ENCODE peak calls at places on chromosomes 4 and X, in eight cellular contexts. K is GM12865, D is fibroblast of lung, C is astrocyte of the spinal cord, Q is lung, I is fibroblast of pulmonary artery, E is epithelial cell of esophagus, Z is left ventricle myocardium inferior. O is an unnamed sample.

GRCh38 chrX:115616943-115617563 is 56.1 kb downstream of the PLS3 start:
- DNase-seq in K (peak; percentile 87), D (no peak), C (peak; percentile 90), Q (no peak), I (peak; percentile 49), E (peak; percentile 73), Z (no peak), O (peak; percentile 59)

GRCh38 chr4:84878090-84878489 is 88.4 kb downstream of the WDFY3 start:
- DNase-seq in K (no peak), D (peak; percentile 72), C (peak; percentile 74), Q (no peak), I (peak; percentile 85), E (peak; percentile 69), Z (no peak), O (peak; percentile 45)

GRCh38 chr4:143417679-143418403 is 81.2 kb downstream of the GAB1 start:
- DNase-seq in K (peak; percentile 46), D (no peak), C (no peak), Q (no peak), I (no peak), E (no peak), Z (no peak), O (no peak)

GRCh38 chrX:48465336-48465933 is 4.6 kb downstream of the SLC38A5 start:
- DNase-seq in K (no peak), D (peak; percentile 91), C (peak; percentile 83), Q (no peak), I (peak; percentile 79), E (peak; percentile 78), Z (no peak), O (peak; percentile 86)

GRCh38 chr4:184826315-184827266 is 823 bp upstream of the ACSL1 start:
- DNase-seq in K (peak; percentile 71), D (no peak), C (no peak), Q (no peak), I (no peak), E (no peak), Z (peak; percentile 47), O (no peak)

GRCh38 chrX:76109654-76110053 is 63.2 kb upstream of the PBDC1 start:
- DNase-seq in K (no peak), D (no peak), C (no peak), Q (no peak), I (no peak), E (no peak), Z (no peak), O (no peak)

GRCh38 chr4:125735107-125735506 is 420.4 kb downstream of the FAT4 start:
- DNase-seq in K (no peak), D (peak; percentile 84), C (peak; percentile 88), Q (peak; percentile 59), I (peak; percentile 97), E (peak; percentile 88), Z (no peak), O (peak; percentile 69)

GRCh38 chrX:56248492-56248891 is 16.3 kb downstream of the KLF8 start:
- DNase-seq in K (peak; percentile 73), D (peak; percentile 49), C (peak; percentile 33), Q (peak; percentile 43), I (peak; percentile 63), E (peak; percentile 56), Z (peak; percentile 20), O (no peak)

GRCh38 chr4:183600189-183600685 is 58.7 kb downstream of the RWDD4 start:
- DNase-seq in K (peak; percentile 9), D (peak; percentile 39), C (no peak), Q (no peak), I (peak; percentile 22), E (peak; percentile 27), Z (no peak), O (no peak)

DNA sequence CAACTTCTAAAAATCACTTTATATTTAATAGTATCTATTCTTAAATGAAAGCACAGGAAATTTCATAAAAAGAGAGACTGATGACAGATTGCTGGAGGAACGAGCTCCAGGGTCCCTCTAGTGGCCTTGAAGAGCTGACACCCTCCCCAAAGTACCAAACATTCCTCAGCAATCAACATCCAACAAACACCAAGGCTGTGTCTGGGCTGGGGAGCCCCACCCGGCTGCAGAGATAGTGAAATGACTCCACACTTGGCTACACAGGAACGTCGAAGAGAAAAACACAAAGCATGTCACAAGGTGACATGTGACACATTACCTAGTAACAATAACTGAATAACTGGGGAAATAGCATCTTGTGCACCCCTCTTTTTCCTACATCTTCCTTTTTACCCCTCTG is 45.6 kb downstream of the SLC39A8 start:
- DNase-seq in K (peak; percentile 67), D (peak; percentile 20), C (peak; percentile 43), Q (peak; percentile 49), I (peak; percentile 75), E (peak; percentile 60), Z (peak; percentile 11), O (peak; percentile 23)
- TF ChIP-seq CTCF in K (peak; percentile 82), D (peak; percentile 54), C (peak; percentile 83), Q (no peak), I (peak; percentile 84), E (peak; percentile 78), Z (peak; percentile 67), O (peak; percentile 75)

DNA sequence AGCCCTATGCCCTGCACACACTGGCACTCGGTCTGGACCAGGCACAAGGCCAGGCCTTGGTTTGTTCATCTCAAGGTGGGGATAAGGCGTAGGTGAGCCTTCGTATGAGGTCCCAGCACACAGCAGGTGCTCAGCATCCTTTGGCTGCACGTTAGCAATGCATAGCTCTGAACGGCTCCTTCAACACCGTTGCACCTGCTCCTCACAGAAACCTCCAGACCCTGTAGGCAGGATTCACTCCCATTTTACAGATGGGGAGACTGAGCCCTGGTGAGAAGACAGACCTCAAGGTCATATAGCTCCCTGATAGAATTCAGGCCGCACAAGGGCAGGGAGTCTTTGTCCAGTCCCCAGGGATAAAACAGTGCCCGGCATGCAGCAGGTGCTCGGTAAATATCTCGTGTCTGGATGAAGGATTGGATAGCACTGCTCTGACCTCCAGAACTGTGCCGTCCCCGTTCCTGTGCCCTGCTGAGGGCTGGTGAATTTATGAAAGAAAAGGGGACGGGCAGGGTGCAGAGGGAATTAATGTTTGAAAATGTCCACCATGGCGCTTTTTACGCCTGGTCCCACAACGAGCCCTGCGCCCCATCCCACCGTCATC is 2.4 kb downstream of the PPP2R2C start:
- DNase-seq in K (no peak), D (no peak), C (no peak), Q (no peak), I (no peak), E (no peak), Z (no peak), O (no peak)
- H3K4me3 ChIP-seq in K (no peak overlapping the region), D (no peak overlapping the region), C (no peak overlapping the region), Q (no peak overlapping the region), I (peak overlapping the region; percentile 30), E (no peak overlapping the region), Z (peak overlapping the region; percentile 69), O (no peak overlapping the region)

GRCh38 chr4:108060164-108060563 is 70.5 kb downstream of the HADH start:
- DNase-seq in K (peak; percentile 41), D (peak; percentile 71), C (peak; percentile 58), Q (no peak), I (peak; percentile 37), E (peak; percentile 55), Z (no peak), O (peak; percentile 16)
- TF ChIP-seq CTCF in K (no peak), D (peak; percentile 53), C (peak; percentile 30), Q (peak; percentile 3), I (peak; percentile 12), E (peak; percentile 44), Z (peak; percentile 57), O (peak; percentile 32)

DNA sequence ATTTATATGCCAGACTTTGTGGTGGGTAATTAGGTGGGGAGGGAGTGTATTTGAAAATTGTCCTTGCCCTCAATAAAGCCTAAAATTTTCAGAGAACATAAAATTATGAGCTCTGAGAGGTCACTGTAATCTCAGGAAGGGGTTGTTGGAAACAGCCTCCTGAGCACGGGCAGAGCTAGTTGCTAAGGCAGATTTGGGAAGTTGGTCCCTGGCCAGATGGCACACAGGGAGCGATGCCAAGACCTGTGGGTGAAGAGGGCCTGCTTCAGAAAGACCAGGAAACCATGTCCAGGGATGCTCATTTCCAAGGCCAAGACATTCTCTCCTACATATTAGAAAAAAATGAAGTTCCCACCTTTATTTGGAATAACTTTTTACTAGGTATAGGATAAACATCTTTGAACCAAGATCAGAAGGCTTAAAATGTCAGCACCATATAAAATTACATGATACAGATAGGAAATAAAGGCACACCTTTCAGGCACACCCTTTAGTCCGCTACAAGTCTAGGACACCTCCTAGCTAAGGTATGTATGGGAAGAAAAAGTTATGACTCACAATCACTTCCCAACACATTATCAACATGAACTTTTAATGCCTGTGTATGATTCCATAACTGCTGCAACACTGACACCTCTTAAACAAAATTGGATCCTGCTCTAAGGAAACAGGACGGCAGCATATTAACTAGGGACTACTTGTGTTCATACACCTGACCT is 2.2 kb upstream of the PPP3CA start:
- DNase-seq in K (no peak), D (peak; percentile 34), C (no peak), Q (peak; percentile 73), I (peak; percentile 50), E (peak; percentile 90), Z (peak; percentile 48), O (no peak)
- H3K4me3 ChIP-seq in K (no peak overlapping the region), D (peak overlapping the region; percentile 69), C (no peak overlapping the region), Q (no peak overlapping the region), I (peak overlapping the region; percentile 90), E (no peak overlapping the region), Z (no peak overlapping the region), O (no peak overlapping the region)

DNA sequence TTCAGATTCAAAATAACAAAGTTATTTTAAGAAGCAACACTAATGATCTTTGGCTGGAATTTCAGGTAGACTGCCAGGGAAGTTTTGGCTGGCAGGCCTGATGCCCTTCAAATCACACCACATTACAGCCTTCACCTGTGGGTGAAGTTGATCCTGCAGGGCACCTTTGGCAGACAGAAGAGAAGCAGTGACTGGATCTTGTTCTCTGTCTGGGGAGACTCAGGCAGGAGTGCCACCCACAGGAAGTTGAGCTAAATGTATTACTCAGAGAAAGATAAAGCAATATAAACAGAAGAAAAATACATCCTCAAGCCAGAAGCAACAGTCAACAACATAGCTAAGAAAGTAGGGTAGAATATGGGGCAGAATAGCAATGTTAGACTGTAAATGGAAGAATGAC is 12.8 kb upstream of the CFAP299 start:
- DNase-seq in K (peak; percentile 5), D (peak; percentile 63), C (peak; percentile 59), Q (no peak), I (peak; percentile 69), E (peak; percentile 79), Z (no peak), O (no peak)
- TF ChIP-seq CTCF in K (no peak), D (peak; percentile 34), C (peak; percentile 54), Q (no peak), I (peak; percentile 46), E (peak; percentile 58), Z (peak; percentile 16), O (peak; percentile 47)

GRCh38 chrX:39969826-39970569 is 127.8 kb downstream of the BCOR start:
- DNase-seq in K (no peak), D (no peak), C (no peak), Q (no peak), I (no peak), E (no peak), Z (no peak), O (no peak)
- H3K4me3 ChIP-seq in K (no peak overlapping the region), D (no peak overlapping the region), C (no peak overlapping the region), Q (no peak overlapping the region), I (no peak overlapping the region), E (no peak overlapping the region), Z (no peak overlapping the region), O (no peak overlapping the region)